ENCODE peak calls at places on chromosomes 1 and 21, in seven cellular contexts. Q is psoas muscle, Y is HFF-Myc, R is fibroblast of lung, P is foreskin fibroblast, L is AG10803, M is GM12864. U is an unnamed sample.

GRCh38 chr1:211331011-211331709 is 4.5 kb downstream of the TRAF5 start:
- DNase-seq in Q (no peak), Y (no peak), R (peak), P (peak), L (peak), M (no peak), U (peak)

GRCh38 chr1:201011616-201012015 is 11.9 kb downstream of the KIF21B start:
- DNase-seq in Q (no peak), Y (no peak), R (no peak), P (no peak), L (no peak), M (no peak), U (no peak)

GRCh38 chr1:50271968-50272578 is 151.2 kb downstream of the DMRTA2 start:
- DNase-seq in Q (peak), Y (no peak), R (no peak), P (peak), L (peak), M (no peak), U (no peak)

GRCh38 chr1:7680791-7681165 is 90.3 kb upstream of the VAMP3 start:
- DNase-seq in Q (no peak), Y (no peak), R (peak), P (no peak), L (peak), M (no peak), U (no peak)

GRCh38 chr1:224271106-224271505 is 58.9 kb downstream of the NVL start:
- DNase-seq in Q (no peak), Y (no peak), R (no peak), P (no peak), L (no peak), M (no peak), U (no peak)

GRCh38 chr1:58886611-58887010 is 102.8 kb upstream of the JUN start:
- DNase-seq in Q (no peak), Y (no peak), R (no peak), P (peak), L (peak), M (no peak), U (peak)

GRCh38 chr1:116724765-116725375 is 29.4 kb upstream of the CD2 start:
- DNase-seq in Q (no peak), Y (peak), R (peak), P (peak), L (peak), M (peak), U (peak)

GRCh38 chr1:5755552-5756125 is 236.6 kb downstream of the NPHP4 start:
- DNase-seq in Q (no peak), Y (no peak), R (no peak), P (no peak), L (no peak), M (no peak), U (no peak)

GRCh38 chr1:177585492-177586220 is 384.2 kb downstream of the SEC16B start:
- DNase-seq in Q (no peak), Y (no peak), R (no peak), P (peak), L (no peak), M (no peak), U (peak)

GRCh38 chr1:168671782-168672181 is 57.2 kb downstream of the DPT start:
- DNase-seq in Q (no peak), Y (no peak), R (no peak), P (no peak), L (no peak), M (no peak), U (no peak)

GRCh38 chr1:7594002-7594713 is 176.9 kb upstream of the VAMP3 start:
- DNase-seq in Q (no peak), Y (no peak), R (no peak), P (no peak), L (no peak), M (no peak), U (no peak)

GRCh38 chr21:35476616-35477395 is 427.7 kb upstream of the RUNX1 start:
- DNase-seq in Q (no peak), Y (peak), R (peak), P (peak), L (peak), M (no peak), U (peak)

GRCh38 chr1:110118636-110119396 is 6.6 kb downstream of the UBL4B start:
- DNase-seq in Q (no peak), Y (no peak), R (peak), P (peak), L (peak), M (no peak), U (peak)

GRCh38 chr1:12450090-12450764 is 167.8 kb downstream of the DHRS3 start:
- DNase-seq in Q (peak), Y (no peak), R (no peak), P (no peak), L (no peak), M (no peak), U (no peak)

GRCh38 chr1:78884685-78885452 is 121.7 kb downstream of the ADGRL4 start:
- DNase-seq in Q (no peak), Y (peak), R (peak), P (peak), L (peak), M (no peak), U (peak)

GRCh38 chr1:231679109-231679508 is 52.5 kb downstream of the DISC1 start:
- DNase-seq in Q (no peak), Y (no peak), R (no peak), P (no peak), L (no peak), M (no peak), U (no peak)

GRCh38 chr21:32256873-32257620 is 21.8 kb downstream of the MIS18A start:
- DNase-seq in Q (peak), Y (peak), R (peak), P (peak), L (peak), M (no peak), U (peak)

GRCh38 chr1:233114159-233114558 is 163.7 kb downstream of the NTPCR start:
- DNase-seq in Q (no peak), Y (no peak), R (peak), P (peak), L (peak), M (no peak), U (peak)

GRCh38 chr1:57252597-57253306 is 171.1 kb downstream of the DAB1 start:
- DNase-seq in Q (no peak), Y (no peak), R (no peak), P (no peak), L (peak), M (no peak), U (no peak)

GRCh38 chr1:206457408-206457807 is 12.9 kb upstream of the IKBKE start:
- DNase-seq in Q (no peak), Y (no peak), R (no peak), P (no peak), L (peak), M (no peak), U (no peak)

GRCh38 chr1:151197863-151198253 is 494 bp upstream of the PIP5K1A start:
- DNase-seq in Q (no peak), Y (no peak), R (no peak), P (no peak), L (no peak), M (no peak), U (no peak)

GRCh38 chr21:34202553-34203332 is 129.4 kb downstream of the MRPS6 start:
- DNase-seq in Q (peak), Y (no peak), R (no peak), P (peak), L (no peak), M (no peak), U (no peak)

GRCh38 chr1:184604152-184604900 is 150.3 kb downstream of the EDEM3 start:
- DNase-seq in Q (no peak), Y (no peak), R (no peak), P (no peak), L (no peak), M (no peak), U (no peak)

GRCh38 chr1:96999191-96999590 is 277.6 kb downstream of the PTBP2 start:
- DNase-seq in Q (no peak), Y (no peak), R (peak), P (no peak), L (no peak), M (no peak), U (peak)

GRCh38 chr1:57858740-57859139 is 434.9 kb upstream of the DAB1 start:
- DNase-seq in Q (no peak), Y (no peak), R (no peak), P (no peak), L (no peak), M (no peak), U (no peak)

GRCh38 chr1:209858561-209859103 is 30.9 kb downstream of the UTP25 start:
- DNase-seq in Q (no peak), Y (no peak), R (no peak), P (no peak), L (no peak), M (no peak), U (no peak)

GRCh38 chr1:64823691-64824476 is 79.0 kb downstream of the RAVER2 start:
- DNase-seq in Q (no peak), Y (peak), R (peak), P (peak), L (peak), M (peak), U (peak)

GRCh38 chr1:47906009-47906432 is 91.2 kb downstream of the TRABD2B start:
- DNase-seq in Q (no peak), Y (no peak), R (no peak), P (peak), L (no peak), M (no peak), U (no peak)

GRCh38 chr1:228782662-228783414 is 47.6 kb downstream of the RHOU start:
- DNase-seq in Q (peak), Y (no peak), R (peak), P (peak), L (peak), M (no peak), U (peak)

GRCh38 chr1:205542367-205542766 is 37.9 kb downstream of the CDK18 start:
- DNase-seq in Q (peak), Y (no peak), R (no peak), P (no peak), L (no peak), M (no peak), U (no peak)

GRCh38 chr1:155976062-155976912 is 2.1 kb downstream of the ARHGEF2 start:
- DNase-seq in Q (peak), Y (no peak), R (peak), P (peak), L (peak), M (no peak), U (peak)

GRCh38 chr1:151803164-151803563 is 2.1 kb downstream of the LINGO4 start:
- DNase-seq in Q (no peak), Y (no peak), R (no peak), P (no peak), L (no peak), M (no peak), U (no peak)

GRCh38 chr1:184684285-184685077 is 70.2 kb downstream of the EDEM3 start:
- DNase-seq in Q (peak), Y (no peak), R (no peak), P (peak), L (peak), M (no peak), U (peak)

GRCh38 chr1:234914606-234915290 is 213.9 kb downstream of the TOMM20 start:
- DNase-seq in Q (no peak), Y (no peak), R (no peak), P (no peak), L (no peak), M (no peak), U (no peak)

GRCh38 chr1:209349372-209350324 is 233.9 kb upstream of the CAMK1G start:
- DNase-seq in Q (no peak), Y (peak), R (peak), P (peak), L (peak), M (no peak), U (no peak)

GRCh38 chr1:107926436-107927080 is 38.4 kb downstream of the VAV3 start:
- DNase-seq in Q (no peak), Y (no peak), R (peak), P (no peak), L (no peak), M (no peak), U (no peak)

GRCh38 chr1:1080951-1081310 is 6.8 kb upstream of the RNF223 start:
- DNase-seq in Q (peak), Y (no peak), R (no peak), P (no peak), L (no peak), M (no peak), U (no peak)

GRCh38 chr1:1082239-1083180 is 8.4 kb upstream of the RNF223 start:
- DNase-seq in Q (peak), Y (no peak), R (no peak), P (no peak), L (no peak), M (no peak), U (no peak)

GRCh38 chr1:1080122-1080753 is 6.1 kb upstream of the RNF223 start:
- DNase-seq in Q (peak), Y (peak), R (peak), P (peak), L (peak), M (no peak), U (peak)

GRCh38 chr1:1081311-1082238 is 7.5 kb upstream of the RNF223 start:
- DNase-seq in Q (peak), Y (no peak), R (no peak), P (no peak), L (no peak), M (no peak), U (no peak)

DNA sequence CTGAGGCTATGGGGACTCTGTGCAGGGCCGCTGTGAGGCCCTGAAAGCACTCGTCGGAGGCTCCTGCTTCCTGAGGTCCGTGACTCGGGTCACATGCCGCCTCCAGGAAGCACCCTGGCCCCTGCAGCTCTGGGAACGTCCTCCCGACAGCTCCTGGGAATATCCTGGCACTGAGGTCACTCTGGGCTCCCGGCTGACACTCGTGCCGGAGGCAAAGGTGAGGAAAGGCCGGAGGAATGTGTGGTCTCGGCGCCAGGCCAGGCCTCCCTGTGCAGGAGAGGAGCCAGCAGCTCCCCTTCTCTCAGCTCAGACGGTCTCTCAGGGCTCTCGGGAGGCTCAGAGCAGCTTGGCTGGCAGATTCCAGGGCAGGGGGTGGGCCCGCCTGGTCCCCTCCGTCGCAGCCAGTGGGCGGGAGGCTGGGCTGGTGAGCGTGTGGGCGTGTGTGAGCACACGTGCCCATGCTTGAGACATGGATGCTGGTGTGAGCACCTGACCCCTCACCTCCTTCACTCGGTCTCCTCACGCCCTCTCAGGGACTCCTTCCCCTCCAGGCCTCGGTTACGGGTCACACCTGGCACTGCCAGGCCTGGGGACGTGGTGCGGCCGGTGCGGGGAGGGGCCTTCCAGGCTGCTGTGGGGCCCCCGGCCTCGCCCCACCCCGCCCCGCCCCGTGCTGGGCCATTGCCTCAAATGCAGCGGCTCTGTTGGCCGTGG is 5.5 kb upstream of the RNF223 start:
- DNase-seq in Q (peak), Y (peak), R (peak), P (peak), L (peak), M (no peak), U (peak)
- H3K4me3 ChIP-seq in Q (peak), Y (peak), R (no peak), P (peak), L (peak), M (no peak), U (peak)

DNA sequence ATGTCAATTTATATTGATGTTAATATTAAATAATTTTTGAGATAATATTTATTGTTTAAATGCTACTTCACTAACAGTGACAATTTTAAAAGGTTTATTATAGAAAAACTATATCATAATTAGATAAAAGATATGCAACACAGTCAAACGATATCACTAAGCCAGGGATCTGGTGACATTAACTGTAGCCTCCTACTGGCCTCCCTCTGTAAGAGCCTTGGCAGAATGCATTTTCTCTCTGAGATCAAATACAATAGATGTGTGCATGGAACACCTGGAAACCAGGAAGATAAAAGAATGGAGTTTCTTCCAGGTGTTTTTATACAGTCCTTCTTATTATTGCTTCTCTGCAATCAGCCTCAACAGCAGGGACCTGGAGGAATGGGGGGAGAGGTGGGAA is 1762.1 kb downstream of the BRINP3 start:
- DNase-seq in Q (no peak), Y (no peak), R (no peak), P (no peak), L (no peak), M (no peak), U (no peak)
- TF ChIP-seq CTCF in Q (no peak), Y (no peak), R (no peak), P (peak), L (no peak), M (no peak), U (no peak)

GRCh38 chr21:30227633-30228404 is 11.9 kb upstream of the CLDN8 start:
- DNase-seq in Q (no peak), Y (peak), R (peak), P (peak), L (peak), M (no peak), U (peak)
- H3K4me3 ChIP-seq in Q (no peak), Y (no peak), R (no peak), P (peak), L (no peak), M (no peak), U (no peak)

GRCh38 chr21:46325073-46325912 is 1.3 kb downstream of the PCNT start:
- DNase-seq in Q (peak), Y (no peak), R (peak), P (peak), L (peak), M (no peak), U (peak)
- TF ChIP-seq CTCF in Q (peak), Y (peak), R (no peak), P (peak), L (peak), M (peak), U (peak)

GRCh38 chr1:60898413-60898812 is 183.9 kb upstream of the NFIA start:
- DNase-seq in Q (no peak), Y (no peak), R (no peak), P (no peak), L (no peak), M (no peak), U (no peak)
- H3K4me3 ChIP-seq in Q (no peak), Y (no peak), R (no peak), P (no peak), L (no peak), M (no peak), U (no peak)

GRCh38 chr1:32786856-32787255 is 30.3 kb downstream of the YARS1 start:
- DNase-seq in Q (no peak), Y (no peak), R (peak), P (no peak), L (peak), M (peak), U (peak)
- TF ChIP-seq CTCF in Q (no peak), Y (no peak), R (peak), P (peak), L (peak), M (peak), U (peak)

DNA sequence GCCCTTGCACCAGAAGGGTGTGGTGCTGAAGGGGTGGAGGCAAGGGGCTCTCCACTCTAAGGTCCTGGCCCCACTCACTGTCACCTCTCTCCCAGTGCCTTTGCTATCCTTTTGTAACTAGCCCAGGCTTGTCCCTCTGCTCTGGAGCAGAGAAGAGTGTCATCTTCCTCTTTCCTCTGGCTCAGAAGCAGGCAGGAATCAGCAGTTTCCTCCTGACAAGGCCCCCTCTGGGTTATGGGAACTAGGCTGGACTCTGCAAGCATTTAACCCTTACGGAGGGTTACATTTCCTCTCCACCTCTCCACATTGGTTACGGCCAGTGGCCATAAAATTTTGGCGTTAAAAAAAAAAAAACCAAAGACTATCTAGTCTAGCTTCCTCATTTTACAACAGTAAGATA is 30.4 kb downstream of the PLXNA2 start:
- DNase-seq in Q (no peak), Y (no peak), R (no peak), P (no peak), L (no peak), M (no peak), U (no peak)
- H3K4me3 ChIP-seq in Q (no peak), Y (no peak), R (no peak), P (no peak), L (no peak), M (no peak), U (no peak)